ENCODE peak calls at places on chromosomes 16 and 17, in six cellular contexts. N is stimulated activated CD8-positive, alpha-beta memory T cell treated with anti-CD3 and anti-CD28 coated beads, Interleukin-4, amount 100 ng/mL, for 48 hours; H is T-cell; J is nephron progenitor cell; M is MCF 10A; S is osteocyte. O is an unnamed sample.

GRCh38 chr17:63999680-64000531 is 1.8 kb downstream of the PRR29 start:
- DNase-seq in N (no peak), J (no peak), H (no peak), M (no peak), S (no peak), O (peak)

GRCh38 chr17:29195465-29196081 is 15.4 kb upstream of the MYO18A start:
- DNase-seq in S (no peak), N (peak), J (no peak), H (no peak), M (no peak), O (peak)

GRCh38 chr17:69117855-69118758 is 23.6 kb downstream of the ABCA6 start:
- DNase-seq in J (no peak), M (no peak), H (no peak), S (no peak), N (no peak), O (no peak)

GRCh38 chr17:21201302-21201602 is 12.7 kb downstream of the TMEM11 start:
- DNase-seq in H (no peak), N (no peak), J (no peak), S (no peak), M (peak), O (no peak)

GRCh38 chr17:28763137-28763799 is 19.5 kb downstream of the TRAF4 start:
- DNase-seq in J (no peak), H (no peak), S (no peak), M (no peak), N (no peak), O (no peak)

GRCh38 chr17:80112471-80113032 is 11.2 kb downstream of the GAA start:
- DNase-seq in J (no peak), M (no peak), H (no peak), S (no peak), N (no peak), O (peak)

GRCh38 chr17:918102-918740 is 61.4 kb downstream of the NXN start:
- DNase-seq in J (no peak), M (no peak), H (no peak), S (no peak), N (no peak), O (peak)

GRCh38 chr16:89268987-89269735 is 51.7 kb downstream of the ZNF778 start:
- DNase-seq in S (no peak), N (no peak), J (no peak), M (peak), H (no peak), O (no peak)

GRCh38 chr16:80664226-80664625 is 123.4 kb downstream of the DYNLRB2 start:
- DNase-seq in S (no peak), M (no peak), H (no peak), J (no peak), N (no peak), O (no peak)